ENCODE peak calls at places on chromosomes 1 and 21, in eight cellular contexts. P is PC-3, H is HFFc6, T is ovary, R is lower leg skin, S is tibial artery, B is type B pancreatic cell, J is lung. Y is an unnamed sample.

GRCh38 chr1:200129480-200129879 is 102.0 kb downstream of the NR5A2 start:
- DNase-seq in R (no peak), H (no peak), P (no peak), B (no peak), T (no peak), S (no peak), J (no peak), Y (peak; percentile 59)

GRCh38 chr1:241485554-241485992 is 34.0 kb downstream of the FH start:
- DNase-seq in H (peak; percentile 13), P (peak; percentile 73), J (no peak), B (no peak), T (no peak), R (no peak), S (no peak), Y (peak; percentile 61)

GRCh38 chr1:14514760-14515159 is 83.7 kb upstream of the KAZN start:
- DNase-seq in J (no peak), S (no peak), P (no peak), H (no peak), B (no peak), R (no peak), T (no peak), Y (no peak)

GRCh38 chr1:91165033-91165654 is 143.3 kb upstream of the ZNF644 start:
- DNase-seq in B (peak; percentile 85), J (peak; percentile 82), H (peak; percentile 49), R (peak; percentile 94), S (peak; percentile 64), P (peak; percentile 75), T (peak; percentile 55), Y (peak; percentile 75)

GRCh38 chr1:198056255-198056654 is 100.5 kb upstream of the NEK7 start:
- DNase-seq in J (no peak), B (no peak), H (no peak), S (no peak), P (no peak), T (no peak), R (no peak), Y (peak; percentile 30)

GRCh38 chr1:112257043-112257835 is 138.8 kb upstream of the CTTNBP2NL start:
- DNase-seq in B (no peak), R (no peak), J (no peak), P (no peak), S (no peak), T (no peak), H (no peak), Y (no peak)

GRCh38 chr1:14836426-14837140 is 238.1 kb downstream of the KAZN start:
- DNase-seq in S (no peak), R (no peak), B (no peak), T (no peak), J (no peak), H (no peak), P (no peak), Y (no peak)

GRCh38 chr21:26495283-26495849 is 77.7 kb downstream of the CYYR1 start:
- DNase-seq in H (no peak), P (no peak), T (no peak), S (no peak), J (no peak), B (no peak), R (no peak), Y (no peak)

GRCh38 chr21:36325373-36326010 is 5.5 kb downstream of the MORC3 start:
- DNase-seq in R (no peak), J (no peak), H (peak; percentile 33), T (no peak), P (peak; percentile 79), B (no peak), S (no peak), Y (no peak)

GRCh38 chr1:221697924-221698425 is 43.9 kb downstream of the DUSP10 start:
- DNase-seq in B (no peak), T (no peak), S (peak; percentile 26), H (no peak), J (no peak), R (no peak), P (no peak), Y (no peak)

GRCh38 chr1:61287734-61288133 is 205.4 kb downstream of the NFIA start:
- DNase-seq in S (no peak), J (no peak), T (no peak), B (no peak), R (no peak), H (peak; percentile 70), P (peak; percentile 95), Y (no peak)

GRCh38 chr1:155078496-155079209 is at the start of gene EFNA3:
- DNase-seq in J (no peak), P (peak; percentile 81), R (peak; percentile 93), T (peak; percentile 83), H (no peak), B (peak; percentile 81), S (no peak), Y (peak; percentile 58)

GRCh38 chr1:92538048-92538412 is 51.3 kb upstream of the GFI1 start:
- DNase-seq in P (no peak), S (no peak), B (no peak), R (no peak), T (no peak), H (no peak), J (no peak), Y (peak; percentile 84)

GRCh38 chr1:24318238-24318987 is 744 bp upstream of the GRHL3 start:
- DNase-seq in S (no peak), H (peak; percentile 14), T (no peak), B (no peak), J (no peak), R (peak; percentile 58), P (no peak), Y (no peak)

GRCh38 chr1:197171531-197171930 is 25.1 kb upstream of the ASPM start:
- DNase-seq in P (peak; percentile 11), R (no peak), S (no peak), J (no peak), B (no peak), H (no peak), T (no peak), Y (no peak)

GRCh38 chr1:183869230-183869629 is 64.3 kb downstream of the RGL1 start:
- DNase-seq in S (no peak), T (no peak), H (no peak), R (no peak), J (no peak), B (no peak), P (no peak), Y (no peak)

GRCh38 chr1:179968994-179969919 is 14.6 kb downstream of the CEP350 start:
- DNase-seq in H (no peak), T (no peak), B (no peak), S (peak; percentile 45), R (no peak), P (no peak), J (no peak), Y (no peak)

GRCh38 chr1:6602669-6603423 is at the start of gene KLHL21:
- DNase-seq in S (peak; percentile 86), P (peak; percentile 97), H (peak; percentile 80), J (peak; percentile 89), R (peak; percentile 98), B (peak; percentile 85), T (peak; percentile 93), Y (peak; percentile 91)

GRCh38 chr1:82820816-82821215 is 1020.1 kb downstream of the ADGRL2 start:
- DNase-seq in H (no peak), J (no peak), T (no peak), P (no peak), S (no peak), R (no peak), B (no peak), Y (no peak)

GRCh38 chr1:31501505-31501904 is 74.8 kb upstream of the TINAGL1 start:
- DNase-seq in S (no peak), H (no peak), P (no peak), T (no peak), R (no peak), J (no peak), B (no peak), Y (no peak)

GRCh38 chr1:82838066-82838465 is 1037.3 kb downstream of the ADGRL2 start:
- DNase-seq in J (no peak), P (peak; percentile 41), H (no peak), S (no peak), B (no peak), T (no peak), R (no peak), Y (no peak)

GRCh38 chr1:32919811-32920733 is 18.9 kb upstream of the TMEM54 start:
- DNase-seq in B (no peak), S (no peak), P (no peak), T (no peak), J (no peak), R (no peak), H (no peak), Y (no peak)

GRCh38 chr1:245179706-245180105 is 24.9 kb downstream of the KIF26B start:
- DNase-seq in R (no peak), P (no peak), J (no peak), H (no peak), S (no peak), T (no peak), B (no peak), Y (no peak)

GRCh38 chr1:226568077-226568831 is 19.7 kb downstream of the STUM start:
- DNase-seq in J (no peak), R (no peak), S (no peak), T (no peak), B (no peak), H (no peak), P (peak; percentile 46), Y (no peak)
- TF ChIP-seq CTCF in J (no peak), R (no peak), S (peak; percentile 31), T (no peak), B (peak; percentile 53), H (peak; percentile 21), P (peak; percentile 68), Y (peak; percentile 23)

GRCh38 chr1:47931395-47931794 is 65.8 kb downstream of the TRABD2B start:
- DNase-seq in B (no peak), H (no peak), R (no peak), P (peak; percentile 44), S (no peak), J (peak; percentile 39), T (no peak), Y (peak; percentile 24)
- TF ChIP-seq CTCF in B (no peak), H (no peak), R (no peak), P (peak; percentile 52), S (peak; percentile 28), J (no peak), T (no peak), Y (peak; percentile 10)

DNA sequence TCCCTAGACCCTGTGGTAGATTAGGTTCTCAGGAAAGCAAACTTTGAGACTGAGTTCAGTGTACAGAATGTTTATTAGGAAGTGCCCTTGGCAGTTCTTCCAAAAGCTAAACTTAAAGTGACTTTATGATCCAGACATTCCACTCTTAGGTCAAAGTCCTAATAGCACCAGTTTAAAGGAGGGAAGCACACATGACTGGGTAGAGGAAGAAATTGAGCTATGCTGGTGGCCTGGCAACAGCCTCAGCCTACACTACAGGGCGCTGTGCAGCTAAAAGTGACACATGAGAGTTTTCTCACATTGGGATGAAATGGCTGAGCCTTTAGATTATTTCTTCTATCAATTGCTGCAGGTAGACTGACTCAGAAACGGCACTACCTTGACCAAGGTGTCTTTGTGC is 280.4 kb downstream of the BRINP2 start:
- DNase-seq in B (no peak), S (no peak), J (no peak), P (no peak), T (no peak), H (no peak), R (no peak), Y (no peak)
- TF ChIP-seq CTCF in B (no peak), S (no peak), J (no peak), P (no peak), T (no peak), H (no peak), R (no peak), Y (no peak)

DNA sequence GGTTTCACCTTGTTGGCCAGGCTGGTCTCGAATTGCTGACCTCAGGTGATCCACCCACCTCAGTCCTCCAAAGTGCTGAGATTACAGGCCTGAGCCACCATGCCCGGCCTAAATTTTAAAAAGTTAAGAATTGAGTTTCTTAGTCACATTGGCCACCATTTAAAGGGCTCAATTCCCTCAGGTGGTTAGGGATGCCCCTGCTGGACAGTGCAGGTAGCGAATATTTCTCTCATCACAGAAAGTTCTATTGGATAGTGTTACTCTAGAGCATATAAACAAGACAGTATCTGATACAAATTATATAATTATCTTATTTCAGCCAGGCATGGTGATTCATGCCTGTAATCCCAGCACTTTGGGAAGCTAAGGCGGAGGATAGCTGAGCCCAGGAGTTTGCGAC is 320.2 kb downstream of the ZP4 start:
- DNase-seq in J (no peak), P (peak; percentile 11), S (no peak), H (no peak), B (no peak), T (no peak), R (no peak), Y (no peak)
- TF ChIP-seq CTCF in J (no peak), P (peak; percentile 25), S (no peak), H (peak; percentile 24), B (peak; percentile 58), T (no peak), R (no peak), Y (peak; percentile 16)

Y was measured in GM12865.